ENCODE peak calls at places on chromosomes 11 and 22, in four cellular contexts. L, M, P and B are unnamed samples. For H3K4me1, the result is how much of the 10 kb centered on the place peaks cover.

GRCh38 chr11:14073821-14074529 is 111.5 kb downstream of the SPON1 start:
- DNase-seq in P (peak), L (no peak), M (peak), B (no peak)

GRCh38 chr11:133825666-133826065 is 19.6 kb downstream of the SPATA19 start:
- DNase-seq in P (no peak), M (no peak), L (no peak), B (no peak)

GRCh38 chr11:96486890-96487633 is 97.2 kb downstream of the JRKL start:
- DNase-seq in L (peak), P (peak), M (no peak), B (peak)

GRCh38 chr11:75013051-75013450 is 24.3 kb downstream of the NEU3 start:
- DNase-seq in M (no peak), L (no peak), P (peak), B (no peak)

GRCh38 chr11:41201156-41201555 is 258.3 kb downstream of the LRRC4C start:
- DNase-seq in P (peak), M (no peak), L (no peak), B (no peak)

GRCh38 chr11:120667934-120668333 is 156.4 kb downstream of the GRIK4 start:
- DNase-seq in L (no peak), P (no peak), M (no peak), B (no peak)

GRCh38 chr11:6637871-6638270 is 17.7 kb downstream of the DCHS1 start:
- DNase-seq in M (peak), P (peak), L (no peak), B (no peak)

GRCh38 chr11:112437096-112437495 is 176.4 kb upstream of the PLET1 start:
- DNase-seq in P (no peak), L (no peak), M (no peak), B (no peak)

GRCh38 chr11:31687256-31687655 is 123.9 kb downstream of the PAX6 start:
- DNase-seq in P (peak), L (no peak), M (no peak), B (no peak)

GRCh38 chr22:38461057-38461413 is 6.0 kb upstream of the KCNJ4 start:
- DNase-seq in P (no peak), M (no peak), L (no peak), B (no peak)

GRCh38 chr11:62588966-62589637 is 2.2 kb downstream of the TUT1 start:
- DNase-seq in M (no peak), P (peak), L (no peak), B (no peak)

GRCh38 chr22:30856699-30857098 is 111.9 kb downstream of the MORC2 start:
- DNase-seq in M (no peak), L (no peak), P (no peak), B (no peak)

GRCh38 chr11:74282863-74283484 is 28.5 kb downstream of the P4HA3 start:
- DNase-seq in L (no peak), P (peak), M (no peak), B (no peak)

GRCh38 chr22:31044262-31044861 is 36.8 kb upstream of the SMTN start:
- DNase-seq in L (no peak), M (peak), P (peak), B (no peak)

GRCh38 chr11:10934293-10934850 is 76.5 kb upstream of the ZBED5 start:
- DNase-seq in L (peak), M (no peak), P (no peak), B (no peak)

GRCh38 chr11:46382644-46383403 is 1.4 kb downstream of the MDK start:
- DNase-seq in L (no peak), M (peak), P (peak), B (no peak)

GRCh38 chr11:65593518-65594414 is 1.8 kb downstream of the KCNK7 start:
- DNase-seq in P (no peak), L (no peak), M (peak), B (no peak)

GRCh38 chr22:37529652-37530345 is 10.6 kb upstream of the CARD10 start:
- DNase-seq in P (no peak), L (peak), M (no peak), B (no peak)

GRCh38 chr22:47299211-47299878 is 536.9 kb downstream of the TBC1D22A start:
- DNase-seq in P (no peak), L (no peak), M (no peak), B (no peak)

GRCh38 chr11:88146106-88146505 is 29.1 kb downstream of the RAB38 start:
- DNase-seq in L (no peak), M (no peak), P (no peak), B (no peak)

GRCh38 chr11:16086229-16086628 is 270.1 kb downstream of the SOX6 start:
- DNase-seq in P (no peak), M (no peak), L (no peak), B (peak)

GRCh38 chr11:35145249-35145648 is 6.3 kb downstream of the CD44 start:
- DNase-seq in P (peak), L (no peak), M (no peak), B (no peak)

GRCh38 chr11:11427185-11427944 is 74.3 kb upstream of the CSNK2A3 start:
- DNase-seq in M (no peak), P (no peak), L (no peak), B (no peak)

GRCh38 chr11:86067230-86068137 is 1.4 kb downstream of the PICALM start:
- DNase-seq in P (peak), M (no peak), L (no peak), B (no peak)

GRCh38 chr11:113833151-113833550 is 42.2 kb downstream of the USP28 start:
- DNase-seq in L (no peak), M (no peak), P (no peak), B (no peak)

GRCh38 chr11:68844801-68845200 is 3.1 kb upstream of the CPT1A start:
- DNase-seq in L (no peak), P (no peak), M (no peak), B (no peak)

GRCh38 chr11:68845351-68846002 is 3.8 kb upstream of the CPT1A start:
- DNase-seq in L (no peak), P (no peak), M (no peak), B (no peak)

GRCh38 chr11:68843052-68843561 is 1.4 kb upstream of the CPT1A start:
- DNase-seq in M (no peak), P (peak), L (no peak), B (no peak)

GRCh38 chr11:68843703-68844312 is 2.1 kb upstream of the CPT1A start:
- DNase-seq in L (peak), M (peak), P (no peak), B (peak)

DNA sequence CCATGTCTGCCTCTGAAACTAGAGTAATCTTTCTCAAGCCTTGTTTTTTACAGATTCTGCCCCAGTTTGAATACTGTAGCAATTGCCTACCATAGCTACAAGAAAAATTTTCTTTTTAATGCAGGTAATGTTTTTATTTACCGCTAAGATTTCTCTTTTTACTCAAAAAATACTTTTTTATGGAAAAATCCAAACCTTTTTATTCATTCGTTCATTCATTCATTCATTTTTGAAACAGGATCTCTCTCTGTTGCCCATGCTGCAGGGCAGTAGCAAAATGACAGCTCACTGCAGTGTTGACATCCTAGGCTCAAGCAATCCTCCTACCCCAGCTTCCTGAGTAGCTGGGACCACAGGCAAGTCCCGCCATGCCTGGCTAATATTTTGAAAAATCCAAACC is 2.7 kb upstream of the CPT1A start:
- DNase-seq in P (no peak), L (no peak), M (no peak), B (no peak)
- H3K4me3 ChIP-seq in P (no peak), L (peak), M (peak), B (no peak)

DNA sequence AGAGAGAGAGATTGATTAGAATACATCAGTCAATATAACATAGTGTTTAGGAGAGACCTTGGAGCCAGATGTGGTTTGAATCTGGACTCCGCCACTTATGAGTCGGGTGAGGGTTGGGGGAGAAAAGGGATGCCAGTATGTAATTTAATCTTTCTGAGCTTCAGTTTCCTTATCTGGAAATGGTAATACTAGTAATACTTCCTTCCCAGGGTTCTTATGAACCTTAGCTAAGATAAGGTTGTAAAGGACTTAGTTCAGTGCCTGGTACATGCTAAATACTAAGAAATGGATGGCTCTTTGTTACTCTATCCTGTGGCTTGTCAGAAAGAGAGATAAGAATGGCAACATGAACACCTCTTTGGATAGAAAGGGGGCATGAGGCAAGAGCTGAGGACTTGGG is 226.1 kb upstream of the NARS2 start:
- DNase-seq in L (no peak), M (no peak), P (no peak), B (no peak)
- H3K4me1 ChIP-seq in L (under half), M (under half), P (under half), B (under half)

GRCh38 chr11:117824571-117825537 is at the start of gene FXYD2:
- DNase-seq in L (no peak), M (peak), P (no peak), B (no peak)
- H3K4me3 ChIP-seq in L (no peak), M (no peak), P (no peak), B (no peak)

DNA sequence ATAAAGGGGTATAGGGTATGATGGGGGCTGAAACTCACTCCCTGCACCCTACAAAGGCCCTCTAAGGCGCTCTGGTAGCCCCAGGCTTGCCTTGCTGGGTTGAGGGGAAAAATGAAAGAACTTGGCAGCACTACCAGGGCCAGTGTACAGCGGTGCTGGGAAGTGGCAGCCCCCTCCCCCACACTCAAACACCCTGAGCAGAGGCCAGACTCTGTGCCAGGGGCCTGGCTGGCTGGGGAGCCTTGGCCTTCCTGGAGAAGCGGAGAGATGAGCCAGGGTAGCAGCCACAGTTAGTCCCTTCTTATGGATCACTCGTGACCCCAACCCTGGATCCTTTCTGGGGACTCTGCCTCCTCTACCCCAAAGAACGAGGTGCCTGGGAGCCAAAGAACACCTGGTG is 2.7 kb downstream of the TMEM134 start:
- DNase-seq in M (no peak), L (no peak), P (no peak), B (no peak)
- H3K4me1 ChIP-seq in M (under half), L (under half), P (under half), B (under half)

GRCh38 chr11:48263416-48263911 is at the start of gene OR4X1:
- DNase-seq in L (no peak), P (no peak), M (no peak), B (no peak)

DNA sequence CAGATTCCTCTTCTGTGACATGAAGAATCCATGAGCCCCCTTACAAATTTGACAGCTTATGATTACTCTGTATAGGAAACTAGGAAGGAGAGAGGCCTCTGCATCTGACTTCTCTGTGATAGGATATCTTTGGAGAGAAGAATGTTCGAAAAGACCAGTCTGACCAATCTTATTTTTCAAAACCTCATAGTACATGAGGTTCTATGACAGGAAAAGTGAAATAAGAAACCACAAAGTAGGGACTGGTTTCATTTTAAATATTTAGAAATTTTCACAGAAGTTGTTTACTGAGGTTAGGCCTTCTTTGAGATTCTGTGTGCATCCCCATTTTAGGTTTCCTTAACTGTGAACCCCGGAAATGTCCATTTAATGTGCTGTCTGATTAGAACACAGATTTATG is 2.1 kb upstream of the OR4X1 start:
- DNase-seq in P (no peak), L (no peak), M (no peak), B (no peak)
- H3K4me3 ChIP-seq in P (no peak), L (no peak), M (no peak), B (no peak)

DNA sequence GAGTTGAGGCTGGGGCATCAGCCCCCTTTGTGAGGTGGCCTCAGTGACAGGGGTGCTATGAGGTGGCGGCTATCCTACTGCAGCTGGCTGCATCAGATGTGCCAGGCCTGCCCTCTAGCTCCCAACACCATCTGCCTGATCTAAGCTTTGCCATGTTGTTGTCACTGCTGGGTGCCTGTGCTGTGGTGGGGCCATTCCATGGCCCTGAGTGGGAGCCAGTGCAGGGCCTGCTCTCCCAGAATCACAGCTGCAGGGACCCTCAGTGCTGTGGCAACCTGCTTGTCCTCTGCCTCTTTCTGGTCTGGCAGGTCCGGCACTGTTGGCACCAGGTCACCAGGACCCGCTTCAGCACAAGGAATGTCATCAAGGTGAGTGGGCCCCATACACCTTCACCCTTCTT is 1.8 kb upstream of the SNU13 start:
- DNase-seq in L (no peak), P (no peak), M (peak), B (no peak)
- H3K4me1 ChIP-seq in L (under half), P (under half), M (under half), B (under half)

GRCh38 chr11:33935005-33935404 is 43.1 kb upstream of the LMO2 start:
- DNase-seq in P (no peak), L (no peak), M (no peak), B (no peak)

GRCh38 chr11:33934450-33934849 is 42.6 kb upstream of the LMO2 start:
- DNase-seq in P (no peak), M (no peak), L (no peak), B (no peak)

GRCh38 chr11:33935466-33935865 is 43.6 kb upstream of the LMO2 start:
- DNase-seq in M (no peak), P (no peak), L (no peak), B (no peak)

GRCh38 chr11:33936057-33936456 is 44.2 kb upstream of the LMO2 start:
- DNase-seq in M (no peak), L (no peak), P (no peak), B (no peak)

GRCh38 chr11:33936745-33937612 is 45.1 kb upstream of the LMO2 start:
- DNase-seq in P (peak), M (peak), L (peak), B (no peak)
- H3K4me3 ChIP-seq in P (no peak), M (no peak), L (no peak), B (no peak)

DNA sequence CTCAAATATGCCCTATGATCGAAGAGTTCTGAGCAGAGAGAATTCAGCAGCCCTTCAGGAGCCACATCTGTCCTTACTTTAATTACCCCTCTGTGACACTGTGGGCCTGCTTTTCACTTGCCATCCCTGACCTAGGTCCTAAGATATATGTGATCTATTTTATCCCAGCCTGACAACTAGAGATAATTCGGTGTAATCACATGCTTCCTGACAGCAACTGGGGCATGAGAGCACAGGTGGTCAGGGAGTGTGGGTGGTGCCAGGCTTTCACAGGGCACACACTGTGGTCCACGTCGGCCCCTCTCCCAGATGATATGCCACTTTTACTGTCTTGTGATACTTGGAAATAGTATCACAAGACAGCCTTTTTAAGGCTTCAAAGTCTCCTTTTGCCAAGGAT is 3.9 kb downstream of the TUBA8 start:
- DNase-seq in M (no peak), L (no peak), P (no peak), B (no peak)
- H3K4me1 ChIP-seq in M (under half), L (under half), P (under half), B (under half)

DNA sequence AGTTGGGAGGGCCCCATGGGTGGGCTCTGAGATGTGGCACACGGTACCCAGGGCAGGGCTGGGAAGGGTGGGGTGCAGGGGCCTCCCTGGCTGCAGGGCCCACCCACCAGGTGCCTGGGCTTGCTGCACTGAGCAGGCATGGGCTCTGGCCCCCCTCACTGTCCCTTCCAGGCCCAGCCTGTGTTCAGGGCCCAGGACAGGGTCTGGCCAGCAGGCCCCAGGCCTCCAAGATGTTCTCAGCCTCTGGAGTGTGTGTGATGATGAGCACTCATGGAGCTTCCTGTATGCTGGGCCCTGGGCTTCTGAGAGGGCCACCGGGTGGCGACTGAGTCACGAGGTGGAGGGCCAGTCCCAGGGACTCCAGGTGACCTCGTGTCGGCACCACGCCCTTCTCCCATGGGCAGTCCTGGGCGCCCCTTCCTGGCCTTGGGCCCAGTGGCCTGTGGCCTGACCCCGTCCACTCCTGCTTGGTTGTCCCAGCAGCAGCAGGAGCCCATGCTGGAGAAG is 55.9 kb upstream of the CCDC188 start:
- DNase-seq in P (peak), L (no peak), M (no peak), B (no peak)
- H3K4me3 ChIP-seq in P (peak), L (peak), M (peak), B (peak)

GRCh38 chr11:8688414-8689362 is 6.1 kb downstream of the RPL27A start:
- DNase-seq in P (peak), M (peak), L (peak), B (peak)
- H3K4me1 ChIP-seq in P (under half), M (under half), L (under half), B (under half)